ENCODE peak calls at places on chromosomes 3 and 15, in nine cellular contexts. F is CD4-positive, alpha-beta memory T cell; V is SK-MEL-5; S is stimulated activated naive CD4-positive, alpha-beta T cell; H is substantia nigra; A is HS-27A; K is NCI-H1930; D is SIG-M5; G is activated CD4-positive, alpha-beta T cell treated with anti-CD3 and anti-CD28 coated beads, Interleukin-2, amount 10 ng/mL, durations not matched to agents 7 days and 5 days. U is an unnamed sample.

GRCh38 chr3:192408721-192409151 is 318.6 kb downstream of the FGF12 start:
- DNase-seq in K (no peak), H (no peak), V (no peak), G (no peak), A (no peak), D (no peak), S (no peak), F (no peak), U (no peak)

GRCh38 chr3:10517616-10518015 is 12.2 kb upstream of the ATP2B2 start:
- DNase-seq in V (no peak), H (no peak), S (no peak), A (no peak), G (no peak), K (no peak), F (no peak), D (no peak), U (no peak)

GRCh38 chr15:74664028-74664616 is 31.7 kb downstream of the EDC3 start:
- DNase-seq in K (no peak), S (no peak), H (peak), F (no peak), D (no peak), G (no peak), A (no peak), V (no peak), U (no peak)

GRCh38 chr15:70258369-70259029 is 160.8 kb upstream of the TLE3 start:
- DNase-seq in K (no peak), V (no peak), H (no peak), A (no peak), S (peak), F (peak), G (peak), D (no peak), U (no peak)

GRCh38 chr3:115100172-115100571 is 46.9 kb downstream of the ZBTB20 start:
- DNase-seq in F (peak), A (no peak), K (peak), S (peak), G (peak), D (no peak), H (no peak), V (peak), U (no peak)

GRCh38 chr3:52313774-52314188 is 2.3 kb upstream of the DNAH1 start:
- DNase-seq in A (no peak), H (no peak), D (no peak), K (no peak), V (no peak), G (no peak), S (no peak), F (no peak), U (no peak)

GRCh38 chr15:101445562-101446526 is 43.7 kb downstream of the PCSK6 start:
- DNase-seq in H (no peak), K (no peak), G (no peak), S (no peak), D (no peak), A (peak), V (no peak), F (no peak), U (peak)

GRCh38 chr15:59904450-59904979 is 99.6 kb upstream of the FOXB1 start:
- DNase-seq in S (no peak), H (no peak), K (no peak), A (no peak), G (no peak), D (no peak), V (no peak), F (no peak), U (no peak)

GRCh38 chr3:30162579-30162978 is 443.8 kb upstream of the TGFBR2 start:
- DNase-seq in V (no peak), H (no peak), A (peak), S (no peak), D (no peak), K (no peak), F (no peak), G (no peak), U (peak)

U was measured in HS-5.